ENCODE peak calls at places on chromosomes 4 and X, in nine cellular contexts. N is aorta; H is gastrocnemius medialis; D is left lung; M is brain microvascular endothelial cell; C is tibial artery; S is CD8-positive, alpha-beta memory T cell; B is mammary epithelial cell; K is MM.1S. W is an unnamed sample.

GRCh38 chr4:6195602-6196319 is 4.6 kb downstream of the JAKMIP1 start:
- DNase-seq in D (no peak), C (peak; percentile 5), H (no peak), M (no peak), S (no peak), B (no peak), K (no peak), N (no peak), W (no peak)

GRCh38 chr4:184392321-184392720 is 82.0 kb downstream of the IRF2 start:
- DNase-seq in N (no peak), C (no peak), H (no peak), S (no peak), K (no peak), M (no peak), B (no peak), D (no peak), W (no peak)

GRCh38 chrX:150366951-150367545 is 3.9 kb downstream of the MAMLD1 start:
- DNase-seq in S (peak; percentile 5), C (no peak), D (no peak), M (peak; percentile 40), H (no peak), K (no peak), B (peak; percentile 54), N (no peak), W (no peak)

GRCh38 chr4:96035727-96036126 is 195.8 kb downstream of the PDHA2 start:
- DNase-seq in S (no peak), N (no peak), K (peak; percentile 27), D (no peak), H (no peak), C (no peak), B (peak; percentile 39), M (peak; percentile 3), W (no peak)

GRCh38 chr4:5870701-5871100 is 22.2 kb downstream of the CRMP1 start:
- DNase-seq in K (no peak), M (no peak), S (no peak), D (no peak), B (no peak), C (no peak), N (no peak), H (no peak), W (no peak)

GRCh38 chr4:952881-953573 is 20.3 kb downstream of the DGKQ start:
- DNase-seq in N (peak; percentile 40), K (no peak), B (no peak), S (no peak), D (peak; percentile 30), M (no peak), C (peak; percentile 12), H (peak; percentile 9), W (no peak)

GRCh38 chrX:19695884-19696283 is 180.6 kb upstream of the MAP3K15 start:
- DNase-seq in M (no peak), H (no peak), B (peak; percentile 47), K (no peak), D (no peak), C (no peak), S (no peak), N (no peak), W (no peak)

GRCh38 chrX:41066969-41067368 is 18.3 kb upstream of the USP9X start:
- DNase-seq in M (no peak), N (no peak), B (no peak), H (no peak), D (no peak), K (no peak), S (no peak), C (no peak), W (no peak)

GRCh38 chrX:153486163-153486562 is 8.6 kb upstream of the BGN start:
- DNase-seq in N (no peak), B (no peak), D (no peak), H (no peak), C (no peak), S (no peak), M (no peak), K (no peak), W (no peak)

GRCh38 chr4:101279377-101279871 is 67.9 kb downstream of the PPP3CA start:
- DNase-seq in K (peak; percentile 28), N (peak; percentile 62), C (peak; percentile 42), S (no peak), D (peak; percentile 41), H (peak; percentile 18), B (no peak), M (peak; percentile 95), W (no peak)

GRCh38 chrX:1212532-1212931 is at the start of gene CRLF2:
- DNase-seq in C (no peak), M (no peak), B (peak; percentile 29), K (peak; percentile 37), D (no peak), N (no peak), H (no peak), S (no peak), W (no peak)

GRCh38 chrX:74420194-74421035 is 878 bp upstream of the SLC16A2 start:
- DNase-seq in S (peak; percentile 38), C (peak; percentile 67), N (peak; percentile 85), D (peak; percentile 64), B (peak; percentile 66), H (peak; percentile 28), M (peak; percentile 11), K (no peak), W (peak; percentile 35)

GRCh38 chr4:4417886-4418285 is 31.0 kb downstream of the NSG1 start:
- DNase-seq in B (no peak), M (no peak), D (no peak), S (no peak), C (peak; percentile 11), K (no peak), N (no peak), H (no peak), W (no peak)

GRCh38 chr4:110211007-110211769 is 12.8 kb upstream of the ELOVL6 start:
- DNase-seq in N (no peak), C (no peak), S (peak; percentile 46), D (no peak), M (no peak), H (no peak), K (peak; percentile 69), B (peak; percentile 32), W (peak; percentile 41)

GRCh38 chr4:146095091-146095690 is 80.3 kb upstream of the LSM6 start:
- DNase-seq in H (no peak), B (peak; percentile 35), K (peak; percentile 35), C (peak; percentile 30), S (peak; percentile 0), M (peak; percentile 59), D (no peak), N (no peak), W (peak; percentile 78)
- H3K27ac ChIP-seq in H (no peak overlapping the region), B (no peak overlapping the region), K (no peak overlapping the region), C (no peak overlapping the region), S (no peak overlapping the region), M (no peak overlapping the region), D (no peak overlapping the region), N (no peak overlapping the region), W (no peak overlapping the region)

GRCh38 chr4:165006457-165006856 is 25.3 kb upstream of the TRIM60 start:
- DNase-seq in B (no peak), S (no peak), K (no peak), H (no peak), M (no peak), C (no peak), N (no peak), D (no peak), W (no peak)

GRCh38 chr4:165006886-165007285 is 24.9 kb upstream of the TRIM60 start:
- DNase-seq in D (no peak), M (no peak), S (no peak), H (no peak), C (no peak), K (no peak), N (no peak), B (no peak), W (no peak)

GRCh38 chr4:165009493-165010227 is 22.1 kb upstream of the TRIM60 start:
- DNase-seq in M (no peak), S (peak; percentile 6), N (no peak), B (no peak), C (no peak), H (no peak), K (peak; percentile 21), D (no peak), W (no peak)

GRCh38 chr4:165010487-165010886 is 21.3 kb upstream of the TRIM60 start:
- DNase-seq in C (no peak), K (no peak), H (no peak), D (no peak), M (no peak), B (no peak), N (no peak), S (no peak), W (no peak)

DNA sequence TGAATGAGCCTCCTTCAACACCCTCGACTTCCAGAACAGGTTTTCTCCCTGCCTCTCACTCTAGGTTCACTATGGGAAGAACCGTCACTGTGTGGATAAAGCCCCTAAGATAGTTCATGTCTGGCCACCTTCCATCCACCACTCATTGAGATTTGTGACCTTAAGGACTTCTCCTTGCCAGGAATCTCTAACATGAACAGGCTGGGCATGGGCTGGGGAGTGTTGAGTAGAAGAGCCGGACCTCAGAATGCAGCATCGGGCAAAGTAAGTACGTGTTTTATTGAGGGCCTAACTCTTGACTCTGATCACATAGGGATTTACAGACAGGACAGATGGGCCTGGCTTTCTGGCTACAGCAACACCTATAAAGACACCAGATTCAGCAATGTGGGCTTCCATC is 26.4 kb upstream of the TRIM60 start:
- DNase-seq in D (no peak), M (no peak), N (no peak), B (no peak), H (no peak), K (no peak), S (no peak), C (no peak), W (no peak)
- H3K27ac ChIP-seq in D (no peak overlapping the region), M (no peak overlapping the region), N (no peak overlapping the region), B (no peak overlapping the region), H (no peak overlapping the region), K (no peak overlapping the region), S (no peak overlapping the region), C (no peak overlapping the region), W (no peak overlapping the region)

GRCh38 chr4:78481180-78481579 is 70.4 kb upstream of the ANXA3 start:
- DNase-seq in C (no peak), B (peak; percentile 75), N (no peak), K (no peak), H (no peak), S (no peak), D (no peak), M (peak; percentile 48), W (no peak)
- H3K27ac ChIP-seq in C (no peak overlapping the region), B (peak overlapping the region; percentile 67), N (no peak overlapping the region), K (no peak overlapping the region), H (no peak overlapping the region), S (no peak overlapping the region), D (no peak overlapping the region), M (peak overlapping the region; percentile 34), W (no peak overlapping the region)

DNA sequence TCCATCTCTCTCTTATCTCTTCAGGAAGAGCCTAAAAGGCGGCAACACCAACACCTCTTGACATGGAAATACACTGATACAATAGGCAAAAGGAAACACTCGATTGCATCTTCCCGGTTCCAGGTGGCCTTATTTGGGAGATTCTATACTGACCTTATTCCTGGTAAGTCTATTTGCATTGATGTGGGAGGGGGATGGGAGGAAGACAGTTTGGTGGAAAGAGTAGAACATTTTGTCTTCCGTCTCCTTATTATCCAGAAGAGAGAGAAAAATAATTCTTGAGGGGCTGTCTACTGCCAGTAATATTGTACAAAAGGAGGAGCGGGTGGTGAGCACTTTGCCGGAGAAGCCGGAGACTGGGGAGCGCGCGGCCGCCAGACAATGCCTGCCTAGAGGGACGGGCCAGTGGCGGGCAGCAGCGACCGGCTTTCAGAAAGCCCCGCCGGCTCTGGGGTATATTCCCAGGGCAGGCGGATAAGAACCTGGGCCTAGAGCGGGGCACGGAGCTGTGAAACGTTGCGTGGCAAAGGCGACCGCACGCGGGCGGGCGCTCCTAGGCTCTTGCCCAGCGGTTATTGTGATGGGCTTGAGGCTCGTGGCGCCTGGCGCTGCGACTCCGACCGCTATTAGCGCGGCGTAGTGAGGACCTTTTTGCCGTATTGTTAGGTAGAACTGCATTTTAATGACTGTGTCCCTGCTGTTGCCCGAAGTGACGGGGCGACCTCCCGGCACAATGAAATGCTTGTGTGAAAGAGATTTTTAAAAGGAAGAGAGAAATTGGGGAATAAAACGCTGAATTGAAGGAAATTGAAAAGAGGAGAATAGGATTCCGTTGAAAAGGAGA is 520 bp downstream of the PRDM8 start:
- DNase-seq in B (no peak), H (no peak), M (no peak), D (no peak), C (peak; percentile 34), N (no peak), S (no peak), K (no peak), W (no peak)
- H3K27ac ChIP-seq in B (no peak overlapping the region), H (no peak overlapping the region), M (no peak overlapping the region), D (no peak overlapping the region), C (no peak overlapping the region), N (no peak overlapping the region), S (no peak overlapping the region), K (no peak overlapping the region), W (no peak overlapping the region)